ENCODE peak calls at places on chromosomes 7 and 10, in five cellular contexts. I is fibroblast of mammary gland, C is fibroblast of pulmonary artery, E is astrocyte of the spinal cord, G is glutamatergic neuron. N is an unnamed sample.

GRCh38 chr10:126052171-126052570 is 155.8 kb downstream of the FANK1 start:
- DNase-seq in I (no peak), C (no peak), E (no peak), G (no peak), N (no peak)

GRCh38 chr7:999921-1000593 is 17.1 kb downstream of the CYP2W1 start:
- DNase-seq in I (no peak), C (no peak), E (no peak), G (peak), N (no peak)

GRCh38 chr10:124992462-124993344 is 50.8 kb downstream of the ZRANB1 start:
- DNase-seq in I (peak), C (peak), E (peak), G (peak), N (peak)

GRCh38 chr10:35910234-35910633 is 268.1 kb upstream of the FZD8 start:
- DNase-seq in I (peak), C (peak), E (peak), G (no peak), N (peak)

GRCh38 chr10:50561816-50562215 is 61.9 kb downstream of the SGMS1 start:
- DNase-seq in I (no peak), C (no peak), E (no peak), G (no peak), N (no peak)

GRCh38 chr10:7233259-7233991 is 177.4 kb downstream of the SFMBT2 start:
- DNase-seq in I (no peak), C (peak), E (no peak), G (no peak), N (peak)

GRCh38 chr10:79074732-79075131 is 6.0 kb downstream of the ZMIZ1 start:
- DNase-seq in I (no peak), C (no peak), E (no peak), G (no peak), N (no peak)

GRCh38 chr10:93745411-93746065 is 12.2 kb upstream of the LGI1 start:
- DNase-seq in I (peak), C (peak), E (peak), G (peak), N (peak)

GRCh38 chr7:150946826-150947750 is 31.0 kb downstream of the KCNH2 start:
- DNase-seq in I (no peak), C (no peak), E (no peak), G (peak), N (no peak)

GRCh38 chr7:101913247-101913721 is 95.9 kb downstream of the CUX1 start:
- DNase-seq in I (no peak), C (no peak), E (no peak), G (no peak), N (no peak)

GRCh38 chr10:43869669-43870322 is 221.1 kb upstream of the ZNF32 start:
- DNase-seq in I (no peak), C (no peak), E (no peak), G (no peak), N (no peak)

GRCh38 chr10:60101821-60102220 is 195.5 kb upstream of the CCDC6 start:
- DNase-seq in I (no peak), C (no peak), E (no peak), G (no peak), N (no peak)

GRCh38 chr10:60093317-60093716 is 187.0 kb upstream of the CCDC6 start:
- DNase-seq in I (no peak), C (no peak), E (no peak), G (no peak), N (no peak)

GRCh38 chr10:60099998-60100747 is 193.8 kb upstream of the CCDC6 start:
- DNase-seq in I (peak), C (peak), E (peak), G (no peak), N (peak)

GRCh38 chr10:60096761-60097513 is 190.6 kb upstream of the CCDC6 start:
- DNase-seq in I (no peak), C (no peak), E (no peak), G (no peak), N (no peak)

GRCh38 chr10:60098676-60099601 is 192.6 kb upstream of the CCDC6 start:
- DNase-seq in I (no peak), C (no peak), E (no peak), G (peak), N (no peak)
- TF ChIP-seq CTCF in I (peak), C (peak), E (peak), G (peak), N (peak)

GRCh38 chr7:93231799-93232672 is at the start of gene VPS50:
- DNase-seq in I (peak), C (peak), E (peak), G (peak), N (peak)
- TF ChIP-seq CTCF in I (no peak), C (no peak), E (peak), G (peak), N (no peak)

GRCh38 chr10:71396084-71396713 is 521 bp upstream of the CDH23 start:
- DNase-seq in I (no peak), C (peak), E (peak), G (peak), N (no peak)
- TF ChIP-seq CTCF in I (no peak), C (no peak), E (peak), G (no peak), N (no peak)

DNA sequence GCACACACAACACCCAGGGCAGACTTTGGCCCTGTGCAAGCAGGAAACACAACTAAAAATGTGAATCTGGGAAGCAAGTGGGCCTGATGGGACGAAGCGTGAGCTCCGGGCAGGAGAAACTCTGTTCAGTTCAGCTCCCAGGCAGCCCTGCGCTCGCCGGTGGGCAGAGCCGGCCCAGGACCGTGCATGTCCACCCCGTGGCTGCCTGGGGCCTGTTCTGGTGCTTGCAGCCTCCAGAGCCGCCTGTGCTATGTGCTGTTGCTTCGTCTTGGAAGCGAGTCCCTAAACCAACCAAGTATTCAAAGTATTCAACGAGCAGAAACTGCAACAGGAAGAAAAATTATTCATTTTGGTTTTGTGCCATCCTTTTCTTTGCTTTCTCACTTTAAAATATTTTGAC is 45.9 kb downstream of the VIPR2 start:
- DNase-seq in I (no peak), C (no peak), E (no peak), G (no peak), N (no peak)
- TF ChIP-seq CTCF in I (no peak), C (no peak), E (no peak), G (no peak), N (no peak)

DNA sequence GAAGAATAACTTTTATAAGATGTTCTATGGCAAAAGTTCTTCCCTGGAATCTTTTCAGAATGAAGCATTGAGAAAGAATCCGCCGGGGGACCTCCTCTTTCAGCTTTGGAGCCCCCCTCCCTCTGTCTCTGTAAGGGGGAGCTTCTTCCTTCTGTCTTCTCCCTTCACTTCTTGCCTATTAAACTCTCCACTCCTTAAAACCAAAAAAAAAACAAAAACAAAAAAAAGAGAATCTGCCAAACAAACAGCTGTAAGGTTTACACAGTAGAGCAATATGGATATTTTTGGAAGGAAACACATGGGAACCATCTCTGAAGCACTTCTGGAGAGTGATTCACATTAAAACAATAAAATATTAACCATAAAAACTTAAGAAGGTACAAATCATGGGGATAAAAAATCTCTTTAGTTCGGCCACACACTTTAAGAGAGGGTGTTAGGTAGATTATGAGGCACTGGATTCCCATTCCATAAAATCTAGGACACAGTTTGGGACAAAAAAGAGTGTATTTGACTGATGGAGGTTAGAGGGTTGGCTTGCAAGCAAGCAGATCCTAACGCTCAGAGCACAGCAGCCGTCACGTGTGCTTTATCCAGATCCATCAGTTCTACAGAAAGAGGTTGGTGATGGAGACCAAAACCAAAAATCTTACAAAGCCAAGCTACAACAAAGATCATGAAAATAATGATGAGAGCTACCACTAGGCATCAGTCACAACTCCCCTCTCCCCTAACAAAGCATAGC is 549.6 kb downstream of the TNS3 start:
- DNase-seq in I (no peak), C (no peak), E (peak), G (no peak), N (peak)
- TF ChIP-seq CTCF in I (no peak), C (no peak), E (no peak), G (no peak), N (no peak)

GRCh38 chr7:41058986-41059741 is 643.7 kb downstream of the INHBA start:
- DNase-seq in I (peak), C (peak), E (no peak), G (no peak), N (peak)
- TF ChIP-seq CTCF in I (no peak), C (no peak), E (no peak), G (no peak), N (no peak)

GRCh38 chr10:109866168-109866994 is 56.9 kb downstream of the XPNPEP1 start:
- DNase-seq in I (peak), C (peak), E (no peak), G (peak), N (peak)
- TF ChIP-seq CTCF in I (peak), C (peak), E (peak), G (peak), N (peak)